ENCODE peak calls at places on chromosomes 13 and 19, in seven cellular contexts. One of them, this sample, is unnamed.
A peak's percentile ranks its signal among the peaks of the same experiment; 100 is the strongest.

GRCh38 chr19:38417544-38418506 is 8.2 kb downstream of the RASGRP4 start:
- DNase-seq in ovary: no peak
- DNase-seq in H54: no peak
- DNase-seq in thyroid gland: peak; percentile 41
- DNase-seq in right lobe of liver: peak; percentile 70
- DNase-seq in tibial nerve: peak; percentile 11
- DNase-seq in Peyer's patch: peak; percentile 75
- DNase-seq in this sample: peak; percentile 40

GRCh38 chr13:43414111-43414510 is 372.7 kb downstream of the ENOX1 start:
- DNase-seq in ovary: no peak
- DNase-seq in H54: no peak
- DNase-seq in thyroid gland: no peak
- DNase-seq in right lobe of liver: no peak
- DNase-seq in tibial nerve: no peak
- DNase-seq in Peyer's patch: no peak
- DNase-seq in this sample: no peak

GRCh38 chr19:48543121-48543710 is 8.8 kb upstream of the SULT2B1 start:
- DNase-seq in ovary: no peak
- DNase-seq in H54: peak; percentile 72
- DNase-seq in thyroid gland: peak; percentile 78
- DNase-seq in right lobe of liver: no peak
- DNase-seq in tibial nerve: no peak
- DNase-seq in Peyer's patch: no peak
- DNase-seq in this sample: no peak

GRCh38 chr13:75404721-75405120 is 77.2 kb downstream of the TBC1D4 start:
- DNase-seq in ovary: no peak
- DNase-seq in H54: no peak
- DNase-seq in thyroid gland: no peak
- DNase-seq in right lobe of liver: no peak
- DNase-seq in tibial nerve: no peak
- DNase-seq in Peyer's patch: no peak
- DNase-seq in this sample: no peak

GRCh38 chr19:11339254-11340098 is at the start of gene RAB3D:
- DNase-seq in ovary: peak; percentile 94
- DNase-seq in H54: peak; percentile 89
- DNase-seq in thyroid gland: peak; percentile 94
- DNase-seq in right lobe of liver: peak; percentile 87
- DNase-seq in tibial nerve: peak; percentile 90
- DNase-seq in Peyer's patch: peak; percentile 84
- DNase-seq in this sample: peak; percentile 94

GRCh38 chr13:69468624-69469023 is 639.0 kb upstream of the ATXN8OS start:
- DNase-seq in ovary: no peak
- DNase-seq in H54: no peak
- DNase-seq in thyroid gland: no peak
- DNase-seq in right lobe of liver: no peak
- DNase-seq in tibial nerve: no peak
- DNase-seq in Peyer's patch: no peak
- DNase-seq in this sample: no peak

GRCh38 chr13:40271511-40271910 is 394.9 kb downstream of the FOXO1 start:
- DNase-seq in ovary: no peak
- DNase-seq in H54: no peak
- DNase-seq in thyroid gland: peak; percentile 33
- DNase-seq in right lobe of liver: no peak
- DNase-seq in tibial nerve: peak; percentile 31
- DNase-seq in Peyer's patch: peak; percentile 21
- DNase-seq in this sample: peak; percentile 17

GRCh38 chr13:72523049-72523448 is 204.4 kb downstream of the MZT1 start:
- DNase-seq in ovary: no peak
- DNase-seq in H54: no peak
- DNase-seq in thyroid gland: no peak
- DNase-seq in right lobe of liver: no peak
- DNase-seq in tibial nerve: no peak
- DNase-seq in Peyer's patch: no peak
- DNase-seq in this sample: no peak

GRCh38 chr13:93727301-93728141 is 500.9 kb downstream of the GPC6 start:
- DNase-seq in ovary: no peak
- DNase-seq in H54: no peak
- DNase-seq in thyroid gland: no peak
- DNase-seq in right lobe of liver: no peak
- DNase-seq in tibial nerve: no peak
- DNase-seq in Peyer's patch: no peak
- DNase-seq in this sample: no peak

GRCh38 chr13:82800391-82800790 is 1081.9 kb downstream of the SLITRK1 start:
- DNase-seq in ovary: no peak
- DNase-seq in H54: no peak
- DNase-seq in thyroid gland: no peak
- DNase-seq in right lobe of liver: no peak
- DNase-seq in tibial nerve: no peak
- DNase-seq in Peyer's patch: no peak
- DNase-seq in this sample: no peak

GRCh38 chr19:14786421-14786851 is 8.1 kb upstream of the ADGRE2 start:
- DNase-seq in ovary: no peak
- DNase-seq in H54: peak; percentile 30
- DNase-seq in thyroid gland: no peak
- DNase-seq in right lobe of liver: no peak
- DNase-seq in tibial nerve: no peak
- DNase-seq in Peyer's patch: no peak
- DNase-seq in this sample: peak; percentile 37

GRCh38 chr13:91031508-91031907 is 316.0 kb upstream of the MIR17HG start:
- DNase-seq in ovary: no peak
- DNase-seq in H54: peak; percentile 4
- DNase-seq in thyroid gland: no peak
- DNase-seq in right lobe of liver: no peak
- DNase-seq in tibial nerve: no peak
- DNase-seq in Peyer's patch: no peak
- DNase-seq in this sample: no peak

GRCh38 chr19:31262673-31263308 is 86.4 kb downstream of the TSHZ3 start:
- DNase-seq in ovary: no peak
- DNase-seq in H54: no peak
- DNase-seq in thyroid gland: no peak
- DNase-seq in right lobe of liver: peak; percentile 19
- DNase-seq in tibial nerve: no peak
- DNase-seq in Peyer's patch: no peak
- DNase-seq in this sample: no peak

GRCh38 chr19:1756264-1756663 is 3.0 kb downstream of the ONECUT3 start:
- DNase-seq in ovary: no peak
- DNase-seq in H54: no peak
- DNase-seq in thyroid gland: no peak
- DNase-seq in right lobe of liver: no peak
- DNase-seq in tibial nerve: no peak
- DNase-seq in Peyer's patch: no peak
- DNase-seq in this sample: no peak

GRCh38 chr19:6602729-6603114 is 11.8 kb upstream of the CD70 start:
- DNase-seq in ovary: no peak
- DNase-seq in H54: no peak
- DNase-seq in thyroid gland: no peak
- DNase-seq in right lobe of liver: no peak
- DNase-seq in tibial nerve: no peak
- DNase-seq in Peyer's patch: no peak
- DNase-seq in this sample: no peak

GRCh38 chr13:49561064-49561410 is 24.3 kb downstream of the RCBTB1 start:
- DNase-seq in ovary: no peak
- DNase-seq in H54: no peak
- DNase-seq in thyroid gland: no peak
- DNase-seq in right lobe of liver: no peak
- DNase-seq in tibial nerve: no peak
- DNase-seq in Peyer's patch: no peak
- DNase-seq in this sample: peak; percentile 87

GRCh38 chr13:48769107-48769704 is 115.5 kb downstream of the CYSLTR2 start:
- DNase-seq in ovary: peak; percentile 83
- DNase-seq in H54: no peak
- DNase-seq in thyroid gland: peak; percentile 86
- DNase-seq in right lobe of liver: peak; percentile 84
- DNase-seq in tibial nerve: peak; percentile 100
- DNase-seq in Peyer's patch: peak; percentile 84
- DNase-seq in this sample: peak; percentile 97

GRCh38 chr19:9862897-9863296 is 27.8 kb downstream of the PIN1 start:
- DNase-seq in ovary: no peak
- DNase-seq in H54: no peak
- DNase-seq in thyroid gland: no peak
- DNase-seq in right lobe of liver: no peak
- DNase-seq in tibial nerve: no peak
- DNase-seq in Peyer's patch: no peak
- DNase-seq in this sample: no peak

GRCh38 chr19:9869008-9869617 is 34.0 kb downstream of the PIN1 start:
- DNase-seq in ovary: no peak
- DNase-seq in H54: no peak
- DNase-seq in thyroid gland: no peak
- DNase-seq in right lobe of liver: no peak
- DNase-seq in tibial nerve: no peak
- DNase-seq in Peyer's patch: no peak
- DNase-seq in this sample: no peak

GRCh38 chr19:9863759-9864158 is 28.6 kb downstream of the PIN1 start:
- DNase-seq in ovary: no peak
- DNase-seq in H54: no peak
- DNase-seq in thyroid gland: no peak
- DNase-seq in right lobe of liver: no peak
- DNase-seq in tibial nerve: no peak
- DNase-seq in Peyer's patch: no peak
- DNase-seq in this sample: no peak

GRCh38 chr19:9861503-9861902 is 26.4 kb downstream of the PIN1 start:
- DNase-seq in ovary: no peak
- DNase-seq in H54: no peak
- DNase-seq in thyroid gland: no peak
- DNase-seq in right lobe of liver: no peak
- DNase-seq in tibial nerve: no peak
- DNase-seq in Peyer's patch: no peak
- DNase-seq in this sample: no peak

DNA sequence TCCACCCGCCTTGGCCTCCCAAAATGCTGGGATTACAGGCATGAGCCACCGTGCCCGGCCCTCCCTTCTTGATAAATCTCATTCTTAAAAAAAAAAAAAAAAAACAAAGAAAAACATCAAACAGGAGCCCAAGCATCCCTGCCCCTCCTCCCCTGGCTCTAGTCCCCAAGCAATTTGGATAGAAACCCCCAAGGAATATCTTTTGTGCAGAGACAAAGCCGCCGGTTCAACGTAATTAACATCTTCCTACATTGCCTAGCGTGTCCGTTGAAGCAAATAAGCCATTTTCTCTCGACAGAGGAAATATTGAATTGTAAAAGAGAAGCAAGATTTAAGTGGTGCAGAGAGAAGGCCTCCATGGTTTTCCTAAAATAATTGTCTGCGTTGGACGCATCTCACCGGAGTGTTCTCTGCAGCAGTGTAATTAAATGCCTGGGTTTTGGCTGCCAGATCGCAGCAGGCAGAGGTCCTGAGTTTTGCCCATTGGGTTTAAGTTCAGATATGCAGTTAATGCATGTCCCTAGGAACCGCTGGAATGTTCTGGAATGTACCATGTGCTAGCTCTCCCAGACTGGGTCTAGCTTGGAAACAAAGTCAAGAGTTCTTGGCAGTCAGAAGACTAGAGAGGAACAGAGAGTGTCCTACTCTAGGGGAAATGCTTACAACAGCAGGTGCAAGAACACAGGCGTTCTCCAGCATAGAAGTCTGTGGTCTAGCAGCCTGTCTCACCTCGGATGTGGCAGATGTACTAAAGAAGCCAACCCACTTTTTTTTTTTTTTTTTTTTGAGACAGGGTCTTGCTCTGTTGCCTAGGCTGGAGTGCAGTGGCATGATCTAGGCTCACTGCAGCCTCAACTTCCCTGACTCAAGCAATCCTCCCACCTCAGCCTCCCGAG is 30.9 kb downstream of the PIN1 start:
- DNase-seq in ovary: no peak
- DNase-seq in H54: no peak
- DNase-seq in thyroid gland: no peak
- DNase-seq in right lobe of liver: no peak
- DNase-seq in tibial nerve: no peak
- DNase-seq in Peyer's patch: peak; percentile 46
- DNase-seq in this sample: no peak
- TF ChIP-seq POLR2A in ovary: no peak
- TF ChIP-seq POLR2A in H54: no peak
- TF ChIP-seq POLR2A in thyroid gland: no peak
- TF ChIP-seq POLR2A in right lobe of liver: no peak
- TF ChIP-seq POLR2A in tibial nerve: no peak
- TF ChIP-seq POLR2A in Peyer's patch: no peak
- TF ChIP-seq POLR2A in this sample: no peak

GRCh38 chr13:63438951-63439350 is 2023.3 kb upstream of the PCDH20 start:
- DNase-seq in ovary: no peak
- DNase-seq in H54: no peak
- DNase-seq in thyroid gland: no peak
- DNase-seq in right lobe of liver: no peak
- DNase-seq in tibial nerve: no peak
- DNase-seq in Peyer's patch: no peak
- DNase-seq in this sample: no peak
- TF ChIP-seq POLR2A in ovary: no peak
- TF ChIP-seq POLR2A in H54: no peak
- TF ChIP-seq POLR2A in thyroid gland: no peak
- TF ChIP-seq POLR2A in right lobe of liver: no peak
- TF ChIP-seq POLR2A in tibial nerve: no peak
- TF ChIP-seq POLR2A in Peyer's patch: no peak
- TF ChIP-seq POLR2A in this sample: no peak

DNA sequence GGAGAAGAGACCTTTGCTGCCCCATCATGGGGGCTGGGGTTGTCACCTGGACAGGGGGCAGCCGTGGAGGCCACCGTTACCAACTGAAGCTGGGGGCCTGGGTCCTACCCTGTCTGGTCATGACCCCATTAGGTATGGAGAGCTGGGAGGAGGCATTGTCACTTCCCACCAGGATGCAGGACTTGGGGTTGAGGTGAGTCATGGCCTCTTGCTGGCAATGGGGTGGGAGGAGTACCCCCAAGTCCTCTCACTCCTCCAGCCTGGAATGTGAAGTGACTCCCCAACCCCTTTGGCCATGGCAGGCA is 9.0 kb downstream of the EGLN2 start:
- DNase-seq in ovary: no peak
- DNase-seq in H54: no peak
- DNase-seq in thyroid gland: no peak
- DNase-seq in right lobe of liver: no peak
- DNase-seq in tibial nerve: no peak
- DNase-seq in Peyer's patch: no peak
- DNase-seq in this sample: no peak
- TF ChIP-seq POLR2A in ovary: no peak
- TF ChIP-seq POLR2A in H54: no peak
- TF ChIP-seq POLR2A in thyroid gland: no peak
- TF ChIP-seq POLR2A in right lobe of liver: no peak
- TF ChIP-seq POLR2A in tibial nerve: no peak
- TF ChIP-seq POLR2A in Peyer's patch: no peak
- TF ChIP-seq POLR2A in this sample: no peak

DNA sequence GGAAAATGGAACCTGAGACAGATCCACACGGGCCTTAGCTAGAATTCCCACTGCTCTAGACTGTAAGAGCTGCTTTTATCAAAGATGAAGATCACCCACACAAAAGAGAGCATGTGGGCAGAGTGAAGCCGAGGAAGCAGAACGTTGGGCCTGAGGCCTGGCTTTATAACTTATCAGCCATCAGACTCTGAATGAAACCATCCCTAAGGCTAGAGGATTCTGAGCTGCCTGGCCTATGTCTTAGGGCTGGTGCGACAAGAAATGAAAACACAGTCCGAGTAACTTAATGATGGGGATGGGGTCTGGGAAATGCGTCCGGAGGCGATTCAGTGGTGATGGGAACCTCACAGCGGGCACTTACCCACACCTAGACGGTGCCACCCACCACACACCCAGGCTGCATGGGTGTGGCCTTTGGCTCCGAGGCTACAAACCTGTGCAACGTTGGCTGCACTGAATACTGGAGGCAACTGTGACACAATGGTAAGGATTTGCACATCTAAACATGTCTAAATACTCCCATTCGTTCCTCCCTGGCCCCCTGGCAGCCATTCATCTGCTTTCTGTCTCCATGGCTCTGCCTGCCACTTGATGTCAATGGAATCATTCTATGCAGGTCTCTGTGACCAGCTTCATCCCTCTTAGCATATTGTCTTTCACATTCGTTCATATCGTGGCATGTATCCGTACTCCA is 62.0 kb downstream of the SLC15A1 start:
- DNase-seq in ovary: no peak
- DNase-seq in H54: no peak
- DNase-seq in thyroid gland: no peak
- DNase-seq in right lobe of liver: no peak
- DNase-seq in tibial nerve: no peak
- DNase-seq in Peyer's patch: no peak
- DNase-seq in this sample: no peak
- TF ChIP-seq POLR2A in ovary: no peak
- TF ChIP-seq POLR2A in H54: no peak
- TF ChIP-seq POLR2A in thyroid gland: no peak
- TF ChIP-seq POLR2A in right lobe of liver: no peak
- TF ChIP-seq POLR2A in tibial nerve: no peak
- TF ChIP-seq POLR2A in Peyer's patch: no peak
- TF ChIP-seq POLR2A in this sample: no peak

This sample was measured in adrenal gland.